ENCODE peak calls at places on chromosome 14, in four cellular contexts. G, Y, M and N are unnamed samples.

GRCh38 chr14:35708072-35708471 is 101.0 kb downstream of the RALGAPA1 start:
- DNase-seq in G (no peak), Y (no peak), M (no peak), N (no peak)

GRCh38 chr14:22561661-22562579 is 27.1 kb downstream of the DAD1 start:
- DNase-seq in G (no peak), Y (peak; percentile 46), M (no peak), N (no peak)

GRCh38 chr14:49303952-49304516 is 282.1 kb downstream of the RPS29 start:
- DNase-seq in G (peak; percentile 61), Y (no peak), M (no peak), N (no peak)

GRCh38 chr14:24232645-24233537 is at the start of gene GMPR2:
- DNase-seq in G (no peak), Y (no peak), M (no peak), N (no peak)

GRCh38 chr14:39827901-39828655 is 395.8 kb upstream of the FBXO33 start:
- DNase-seq in G (no peak), Y (no peak), M (no peak), N (no peak)

GRCh38 chr14:47186491-47186890 is 488.9 kb downstream of the MDGA2 start:
- DNase-seq in G (no peak), Y (no peak), M (no peak), N (no peak)

GRCh38 chr14:93113678-93114067 is 2.1 kb downstream of the ITPK1 start:
- DNase-seq in G (no peak), Y (no peak), M (no peak), N (no peak)

GRCh38 chr14:58428011-58428807 is 690 bp downstream of the KIAA0586 start:
- DNase-seq in G (no peak), Y (peak; percentile 12), M (no peak), N (no peak)

GRCh38 chr14:79570648-79571047 is 640.7 kb downstream of the DIO2 start:
- DNase-seq in G (no peak), Y (no peak), M (no peak), N (no peak)

GRCh38 chr14:39426605-39427004 is 5.6 kb downstream of the FBXO33 start:
- DNase-seq in G (no peak), Y (no peak), M (no peak), N (no peak)

GRCh38 chr14:24965934-24966593 is 83.9 kb downstream of the STXBP6 start:
- DNase-seq in G (no peak), Y (peak; percentile 37), M (peak; percentile 37), N (no peak)

GRCh38 chr14:66476964-66477363 is 9.2 kb upstream of the CCDC196 start:
- DNase-seq in G (no peak), Y (no peak), M (no peak), N (no peak)

GRCh38 chr14:100424504-100425453 is 101.6 kb downstream of the SLC25A47 start:
- DNase-seq in G (no peak), Y (peak; percentile 50), M (no peak), N (no peak)

GRCh38 chr14:90681889-90682429 is 134.3 kb downstream of the TTC7B start:
- DNase-seq in G (no peak), Y (peak; percentile 44), M (no peak), N (no peak)

GRCh38 chr14:78985668-78986073 is 815.5 kb downstream of the NRXN3 start:
- DNase-seq in G (peak; percentile 70), Y (no peak), M (no peak), N (no peak)

GRCh38 chr14:91220581-91221000 is 23.9 kb downstream of the GPR68 start:
- DNase-seq in G (no peak), Y (no peak), M (no peak), N (no peak)

GRCh38 chr14:70571139-70571538 is 29.3 kb downstream of the MED6 start:
- DNase-seq in G (no peak), Y (no peak), M (no peak), N (no peak)

GRCh38 chr14:59583755-59584154 is 7.1 kb upstream of the CCDC175 start:
- DNase-seq in G (no peak), Y (no peak), M (no peak), N (no peak)

GRCh38 chr14:57871487-57872080 is 5.7 kb upstream of the SLC35F4 start:
- DNase-seq in G (peak; percentile 54), Y (no peak), M (no peak), N (no peak)

GRCh38 chr14:80491131-80491530 is 279.8 kb upstream of the DIO2 start:
- DNase-seq in G (no peak), Y (peak; percentile 27), M (no peak), N (no peak)

GRCh38 chr14:90750701-90751100 is 65.5 kb downstream of the TTC7B start:
- DNase-seq in G (no peak), Y (no peak), M (no peak), N (no peak)

GRCh38 chr14:33646692-33647260 is 304.1 kb downstream of the EGLN3 start:
- DNase-seq in G (no peak), Y (no peak), M (no peak), N (no peak)

GRCh38 chr14:89813485-89814080 is 140.9 kb downstream of the EFCAB11 start:
- DNase-seq in G (no peak), Y (no peak), M (no peak), N (no peak)

GRCh38 chr14:23286020-23286903 is at the start of gene HOMEZ:
- DNase-seq in G (peak; percentile 96), Y (peak; percentile 99), M (peak; percentile 99), N (peak; percentile 100)

GRCh38 chr14:90349729-90350128 is 18.0 kb upstream of the NRDE2 start:
- DNase-seq in G (no peak), Y (no peak), M (no peak), N (no peak)

GRCh38 chr14:69064596-69064995 is 85.5 kb upstream of the ACTN1 start:
- DNase-seq in G (no peak), Y (no peak), M (no peak), N (no peak)
- H3K27ac ChIP-seq in G (no peak overlapping the region), Y (no peak overlapping the region), M (no peak overlapping the region), N (no peak overlapping the region)

DNA sequence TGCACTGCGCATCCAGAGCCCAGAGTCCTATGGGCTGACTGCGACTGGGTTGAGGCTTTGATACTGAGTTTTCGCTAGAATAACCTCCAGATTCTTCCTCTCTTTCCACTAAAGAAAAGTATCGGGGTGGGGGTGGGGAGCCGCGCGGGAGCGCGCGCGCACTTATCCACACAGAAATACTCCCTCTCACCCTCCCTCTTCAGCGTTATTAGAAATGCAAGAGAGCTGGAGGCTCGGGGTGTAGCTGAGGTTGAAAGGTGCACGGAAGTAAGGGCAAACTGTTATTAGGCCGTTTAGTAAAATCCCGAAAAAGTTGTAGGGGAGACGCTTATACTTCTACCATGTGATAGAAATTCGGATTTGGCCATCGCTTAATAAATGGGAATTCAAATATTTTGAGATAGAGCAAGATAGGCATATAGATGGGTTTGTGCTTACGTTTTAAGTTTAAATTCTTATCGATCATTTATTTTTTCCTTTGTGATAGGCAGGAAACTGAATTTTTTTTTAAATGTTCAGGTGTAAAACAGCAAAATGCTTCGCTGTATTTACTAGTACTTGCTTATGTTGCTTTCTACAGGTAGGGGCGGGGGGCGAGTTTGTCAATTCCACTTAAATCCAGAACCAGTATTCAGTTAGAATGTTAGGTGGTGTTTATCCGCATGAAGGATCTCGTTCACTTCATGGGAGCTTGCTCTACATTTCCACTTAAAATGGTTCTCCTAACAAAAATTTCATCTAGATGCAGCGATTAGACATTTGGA is 1.1 kb downstream of the ARHGAP5 start:
- DNase-seq in G (no peak), Y (peak; percentile 43), M (peak; percentile 46), N (peak; percentile 44)
- TF ChIP-seq POLR2A in G (no peak), Y (peak; percentile 9), M (no peak), N (no peak)

GRCh38 chr14:85602366-85602765 is 72.4 kb downstream of the FLRT2 start:
- DNase-seq in G (no peak), Y (no peak), M (no peak), N (no peak)
- H3K4me1 ChIP-seq in G (no peaks in the 10 kb centered on the region), Y (no peaks in the 10 kb centered on the region), M (no peaks in the 10 kb centered on the region), N (no peaks in the 10 kb centered on the region)

GRCh38 chr14:60656755-60657608 is 7.7 kb upstream of the SIX1 start:
- DNase-seq in G (peak; percentile 87), Y (peak; percentile 50), M (peak; percentile 59), N (peak; percentile 31)
- H3K27ac ChIP-seq in G (no peak overlapping the region), Y (no peak overlapping the region), M (no peak overlapping the region), N (no peak overlapping the region)